ENCODE peak calls at places on chromosomes 11 and 22, in five cellular contexts. E is PC-3, U is kidney, M is brain microvascular endothelial cell, H is mammary epithelial cell. V is an unnamed sample.

GRCh38 chr11:94786264-94787126 is 18.3 kb downstream of the AMOTL1 start:
- DNase-seq in E (peak), U (no peak), M (no peak), H (no peak), V (no peak)

GRCh38 chr11:45929486-45930030 is 7.1 kb downstream of the LARGE2 start:
- DNase-seq in E (no peak), U (no peak), M (no peak), H (peak), V (no peak)

GRCh38 chr11:65479184-65480145 is 19.4 kb upstream of the MALAT1 start:
- DNase-seq in E (no peak), U (peak), M (peak), H (peak), V (peak)

GRCh38 chr11:108819957-108820356 is 155.1 kb downstream of the DDX10 start:
- DNase-seq in E (no peak), U (no peak), M (no peak), H (no peak), V (no peak)

GRCh38 chr22:16933274-16933923 is 74.6 kb downstream of the GAB4 start:
- DNase-seq in E (no peak), U (no peak), M (no peak), H (peak), V (no peak)

GRCh38 chr22:41781508-41781906 is 19.0 kb upstream of the CCDC134 start:
- DNase-seq in E (no peak), U (no peak), M (no peak), H (no peak), V (no peak)

GRCh38 chr11:96075532-96075959 is 151.6 kb upstream of the MTMR2 start:
- DNase-seq in E (no peak), U (no peak), M (no peak), H (peak), V (no peak)

GRCh38 chr11:118908931-118909618 is 16.7 kb downstream of the BCL9L start:
- DNase-seq in E (peak), U (peak), M (peak), H (peak), V (peak)

GRCh38 chr11:17968206-17968605 is 44.6 kb downstream of the SERGEF start:
- DNase-seq in E (no peak), U (no peak), M (no peak), H (no peak), V (no peak)

GRCh38 chr11:27282806-27283205 is 80.2 kb downstream of the CCDC34 start:
- DNase-seq in E (no peak), U (no peak), M (peak), H (no peak), V (peak)

GRCh38 chr11:118910309-118911112 is 15.2 kb downstream of the BCL9L start:
- DNase-seq in E (peak), U (peak), M (peak), H (peak), V (peak)

GRCh38 chr11:45853616-45854219 is 6.4 kb downstream of the CRY2 start:
- DNase-seq in E (no peak), U (no peak), M (no peak), H (no peak), V (peak)

GRCh38 chr11:36996795-36997194 is 398.8 kb upstream of the RAG2 start:
- DNase-seq in E (no peak), U (no peak), M (no peak), H (no peak), V (no peak)

GRCh38 chr11:57237204-57237681 is at the start of gene APLNR:
- DNase-seq in E (no peak), U (no peak), M (no peak), H (no peak), V (no peak)

GRCh38 chr22:20547029-20547428 is 39.6 kb downstream of the MED15 start:
- DNase-seq in E (no peak), U (no peak), M (no peak), H (no peak), V (no peak)

GRCh38 chr22:20546541-20546950 is 39.1 kb downstream of the MED15 start:
- DNase-seq in E (no peak), U (no peak), M (no peak), H (no peak), V (no peak)

GRCh38 chr22:20542736-20543135 is 35.3 kb downstream of the MED15 start:
- DNase-seq in E (no peak), U (no peak), M (no peak), H (no peak), V (no peak)

GRCh38 chr22:20548806-20549205 is 41.4 kb downstream of the MED15 start:
- DNase-seq in E (no peak), U (no peak), M (no peak), H (no peak), V (no peak)

DNA sequence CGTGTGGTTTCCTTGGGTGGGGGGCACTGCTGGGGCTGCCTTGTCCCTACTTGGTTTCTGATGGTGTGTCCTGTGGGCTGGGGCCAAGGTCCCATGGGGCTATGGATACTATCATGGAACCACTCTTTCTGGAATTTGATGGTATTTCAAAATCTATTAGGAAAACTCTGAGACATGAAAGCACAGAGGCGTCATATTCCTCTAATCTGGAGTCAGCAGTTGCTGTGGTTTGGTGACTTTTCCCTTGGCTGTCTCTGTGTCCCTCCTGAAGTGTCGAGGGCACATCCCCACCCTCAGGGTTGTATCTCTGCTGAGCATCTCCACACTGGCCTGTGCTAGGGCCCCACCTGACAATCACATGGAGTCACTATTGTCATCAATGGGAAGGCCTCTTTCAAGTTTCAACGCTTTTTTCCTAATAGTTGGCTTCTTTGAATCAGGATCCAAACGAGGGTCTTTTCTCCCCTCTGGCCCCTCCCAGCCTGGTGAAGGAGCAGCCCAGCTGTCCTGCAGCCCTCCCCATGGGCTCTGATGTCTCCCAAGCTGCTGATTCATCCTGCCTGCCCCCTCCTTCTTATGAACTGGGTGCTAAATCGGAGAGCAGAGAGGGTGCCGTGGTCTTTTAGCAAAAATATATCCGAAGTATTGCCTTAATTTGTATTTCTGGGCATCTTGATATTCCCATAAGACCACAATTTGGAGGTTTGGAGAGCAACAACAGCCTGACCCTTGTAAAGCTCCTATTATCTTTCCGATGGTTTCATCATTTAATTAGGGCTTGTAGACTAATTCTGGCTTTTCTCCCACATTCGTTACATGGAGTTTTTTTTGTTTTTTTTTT is 38.5 kb downstream of the MED15 start:
- DNase-seq in E (no peak), U (no peak), M (no peak), H (no peak), V (no peak)
- H3K27ac ChIP-seq in E (no peak), U (no peak), M (peak), H (no peak), V (no peak)

GRCh38 chr11:107018274-107018901 is at the start of gene GUCY1A2:
- DNase-seq in E (no peak), U (peak), M (no peak), H (no peak), V (peak)

GRCh38 chr11:107017104-107017432 is 1.2 kb downstream of the GUCY1A2 start:
- DNase-seq in E (no peak), U (no peak), M (no peak), H (no peak), V (no peak)

GRCh38 chr11:107014871-107015270 is 3.4 kb downstream of the GUCY1A2 start:
- DNase-seq in E (peak), U (no peak), M (no peak), H (no peak), V (no peak)

GRCh38 chr11:107018902-107019493 is 722 bp upstream of the GUCY1A2 start:
- DNase-seq in E (peak), U (peak), M (peak), H (peak), V (peak)

GRCh38 chr11:107017433-107018227 is 646 bp downstream of the GUCY1A2 start:
- DNase-seq in E (peak), U (peak), M (no peak), H (no peak), V (peak)
- H3K27ac ChIP-seq in E (no peak), U (no peak), M (no peak), H (no peak), V (peak)

GRCh38 chr11:106708348-106708747 is 309.9 kb downstream of the GUCY1A2 start:
- DNase-seq in E (no peak), U (no peak), M (no peak), H (no peak), V (no peak)
- H3K27ac ChIP-seq in E (no peak), U (no peak), M (no peak), H (no peak), V (no peak)

GRCh38 chr22:49212466-49212865 is 615.2 kb downstream of the BRD1 start:
- DNase-seq in E (no peak), U (peak), M (no peak), H (no peak), V (peak)

GRCh38 chr22:49210606-49211005 is 617.1 kb downstream of the BRD1 start:
- DNase-seq in E (no peak), U (peak), M (no peak), H (no peak), V (peak)

GRCh38 chr22:49212002-49212401 is 615.7 kb downstream of the BRD1 start:
- DNase-seq in E (no peak), U (peak), M (no peak), H (no peak), V (no peak)

GRCh38 chr22:49209452-49210195 is 618.0 kb downstream of the BRD1 start:
- DNase-seq in E (no peak), U (peak), M (no peak), H (no peak), V (no peak)

DNA sequence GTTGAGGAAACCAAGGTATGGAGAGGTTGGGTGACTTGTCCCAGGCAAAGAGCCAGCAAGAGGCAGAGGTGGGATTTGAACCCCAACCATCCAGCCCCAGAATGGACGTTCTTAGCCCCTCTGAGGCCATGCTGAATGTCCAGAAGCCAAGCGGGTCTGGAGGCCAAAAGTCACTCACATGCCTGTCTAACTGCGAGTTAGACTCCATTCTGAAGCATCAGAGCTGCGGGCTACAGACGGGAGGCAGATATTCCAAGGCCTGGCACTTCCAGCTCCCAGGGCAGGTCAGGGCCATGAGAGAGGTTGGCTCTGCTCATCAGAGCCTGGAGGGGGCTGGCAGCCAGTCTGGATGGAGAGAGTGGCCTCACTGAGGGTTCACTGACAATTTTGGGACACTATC is 616.5 kb downstream of the BRD1 start:
- DNase-seq in E (no peak), U (peak), M (no peak), H (no peak), V (peak)
- H3K27ac ChIP-seq in E (no peak), U (no peak), M (no peak), H (no peak), V (no peak)

GRCh38 chr11:114159802-114160588 is 100.5 kb downstream of the ZBTB16 start:
- DNase-seq in E (peak), U (peak), M (peak), H (peak), V (peak)

GRCh38 chr11:114157476-114158050 is 98.1 kb downstream of the ZBTB16 start:
- DNase-seq in E (no peak), U (peak), M (no peak), H (no peak), V (no peak)

GRCh38 chr11:114158886-114159285 is 99.4 kb downstream of the ZBTB16 start:
- DNase-seq in E (peak), U (peak), M (peak), H (no peak), V (no peak)

GRCh38 chr11:114160884-114161283 is 101.4 kb downstream of the ZBTB16 start:
- DNase-seq in E (no peak), U (peak), M (no peak), H (peak), V (no peak)

DNA sequence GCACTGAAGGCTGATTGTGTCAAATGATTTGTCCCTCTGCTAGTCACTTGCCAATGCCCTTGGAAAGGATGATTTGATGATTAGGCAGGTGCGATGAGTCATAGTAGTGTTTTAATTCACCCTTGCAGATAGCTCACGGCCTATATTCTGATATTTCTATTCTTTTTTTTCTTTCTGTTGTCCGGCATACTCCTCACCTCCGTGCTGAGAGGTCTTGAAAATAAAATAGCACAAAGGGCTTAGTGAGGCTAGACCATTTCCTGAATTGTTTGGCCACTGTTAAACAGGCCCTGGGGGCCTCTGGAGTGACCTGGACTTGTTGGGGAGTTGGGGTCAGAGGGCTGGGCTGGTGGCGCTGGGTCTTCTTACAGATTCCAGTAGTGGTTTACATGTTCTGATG is 99.8 kb downstream of the ZBTB16 start:
- DNase-seq in E (peak), U (peak), M (no peak), H (peak), V (no peak)
- H3K27ac ChIP-seq in E (no peak), U (peak), M (no peak), H (peak), V (peak)

GRCh38 chr11:11407738-11408084 is 54.7 kb upstream of the CSNK2A3 start:
- DNase-seq in E (no peak), U (no peak), M (no peak), H (no peak), V (no peak)

GRCh38 chr11:11409224-11409623 is 56.2 kb upstream of the CSNK2A3 start:
- DNase-seq in E (no peak), U (no peak), M (no peak), H (no peak), V (peak)

GRCh38 chr11:11408436-11409221 is 55.6 kb upstream of the CSNK2A3 start:
- DNase-seq in E (no peak), U (no peak), M (no peak), H (no peak), V (no peak)

GRCh38 chr11:11406652-11407051 is 53.6 kb upstream of the CSNK2A3 start:
- DNase-seq in E (no peak), U (no peak), M (no peak), H (no peak), V (no peak)

DNA sequence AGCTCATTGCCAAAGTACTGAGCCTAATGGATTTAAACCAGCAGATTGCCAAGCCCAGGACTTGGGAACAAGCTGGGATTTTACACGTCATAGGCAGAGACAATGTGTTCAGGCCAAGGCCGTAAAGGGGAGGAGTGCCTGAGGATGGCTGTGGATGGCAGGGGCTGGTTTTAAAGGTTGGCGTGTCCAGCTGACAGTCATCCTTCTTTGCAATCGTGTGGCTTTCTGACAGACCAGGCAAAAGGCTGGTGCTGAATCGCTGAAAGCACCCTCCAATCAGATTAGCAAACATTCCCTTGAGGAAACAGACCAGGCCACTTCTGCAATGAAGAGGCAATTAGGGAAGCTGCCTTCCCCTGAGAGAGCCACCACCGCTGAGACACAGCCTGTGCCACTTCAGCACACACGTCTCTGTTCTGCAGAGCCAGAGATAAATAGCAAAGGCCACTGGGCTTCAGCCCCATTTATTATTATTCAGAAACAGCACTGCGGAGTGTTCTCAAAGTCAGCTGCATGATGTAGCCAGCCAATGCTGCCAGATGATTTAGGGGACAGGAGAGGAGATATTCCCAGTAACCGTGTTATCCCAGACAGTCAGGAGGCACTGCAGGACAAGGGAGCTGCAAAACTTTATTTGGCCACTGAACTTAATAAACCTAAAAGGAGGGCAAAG is 54.2 kb upstream of the CSNK2A3 start:
- DNase-seq in E (no peak), U (no peak), M (no peak), H (no peak), V (peak)
- H3K27ac ChIP-seq in E (no peak), U (no peak), M (no peak), H (no peak), V (peak)

V was measured in heart left ventricle.